ENCODE peak calls at places on chromosomes 16 and 17, in four cellular contexts. One of them, this sample, is unnamed. For H3K9me3, the result is how much of the 10 kb centered on the place peaks cover.

GRCh38 chr17:48892940-48893645 is 506 bp downstream of the ATP5MC1 start:
- DNase-seq in astrocyte: no peak
- DNase-seq in right cardiac atrium: no peak
- DNase-seq in CD8-positive, alpha-beta T cell: no peak
- DNase-seq in this sample: no peak

GRCh38 chr17:6505425-6506142 is 50.8 kb downstream of the PITPNM3 start:
- DNase-seq in CD8-positive, alpha-beta T cell: no peak
- DNase-seq in right cardiac atrium: no peak
- DNase-seq in astrocyte: peak
- DNase-seq in this sample: no peak

GRCh38 chr16:3235856-3236669 is 1.1 kb upstream of the ZNF200 start:
- DNase-seq in right cardiac atrium: peak
- DNase-seq in CD8-positive, alpha-beta T cell: peak
- DNase-seq in astrocyte: no peak
- DNase-seq in this sample: no peak

GRCh38 chr16:2785101-2785991 is 2.0 kb downstream of the PRSS33 start:
- DNase-seq in CD8-positive, alpha-beta T cell: peak
- DNase-seq in right cardiac atrium: peak
- DNase-seq in astrocyte: no peak
- DNase-seq in this sample: no peak

GRCh38 chr17:2796164-2797140 is at the start of gene RAP1GAP2:
- DNase-seq in astrocyte: no peak
- DNase-seq in right cardiac atrium: peak
- DNase-seq in CD8-positive, alpha-beta T cell: peak
- DNase-seq in this sample: no peak

GRCh38 chr16:57029161-57030160 is 40.1 kb downstream of the NLRC5 start:
- DNase-seq in CD8-positive, alpha-beta T cell: no peak
- DNase-seq in right cardiac atrium: no peak
- DNase-seq in astrocyte: peak
- DNase-seq in this sample: no peak

GRCh38 chr17:77572065-77572601 is 386.4 kb upstream of the TNRC6C start:
- DNase-seq in astrocyte: no peak
- DNase-seq in right cardiac atrium: no peak
- DNase-seq in CD8-positive, alpha-beta T cell: no peak
- DNase-seq in this sample: no peak

GRCh38 chr17:56902350-56902749 is 11.5 kb downstream of the TRIM25 start:
- DNase-seq in CD8-positive, alpha-beta T cell: no peak
- DNase-seq in astrocyte: peak
- DNase-seq in right cardiac atrium: no peak
- DNase-seq in this sample: no peak

GRCh38 chr17:82709676-82710498 is 6.6 kb upstream of the FN3KRP start:
- DNase-seq in right cardiac atrium: no peak
- DNase-seq in CD8-positive, alpha-beta T cell: no peak
- DNase-seq in astrocyte: no peak
- DNase-seq in this sample: no peak

GRCh38 chr17:82713015-82713723 is 3.3 kb upstream of the FN3KRP start:
- DNase-seq in right cardiac atrium: peak
- DNase-seq in astrocyte: no peak
- DNase-seq in CD8-positive, alpha-beta T cell: no peak
- DNase-seq in this sample: no peak

GRCh38 chr17:82709024-82709675 is 7.4 kb upstream of the FN3KRP start:
- DNase-seq in astrocyte: no peak
- DNase-seq in right cardiac atrium: no peak
- DNase-seq in CD8-positive, alpha-beta T cell: no peak
- DNase-seq in this sample: no peak

GRCh38 chr17:82705756-82706155 is 7.3 kb upstream of the RAB40B start:
- DNase-seq in astrocyte: no peak
- DNase-seq in right cardiac atrium: peak
- DNase-seq in CD8-positive, alpha-beta T cell: no peak
- DNase-seq in this sample: no peak

DNA sequence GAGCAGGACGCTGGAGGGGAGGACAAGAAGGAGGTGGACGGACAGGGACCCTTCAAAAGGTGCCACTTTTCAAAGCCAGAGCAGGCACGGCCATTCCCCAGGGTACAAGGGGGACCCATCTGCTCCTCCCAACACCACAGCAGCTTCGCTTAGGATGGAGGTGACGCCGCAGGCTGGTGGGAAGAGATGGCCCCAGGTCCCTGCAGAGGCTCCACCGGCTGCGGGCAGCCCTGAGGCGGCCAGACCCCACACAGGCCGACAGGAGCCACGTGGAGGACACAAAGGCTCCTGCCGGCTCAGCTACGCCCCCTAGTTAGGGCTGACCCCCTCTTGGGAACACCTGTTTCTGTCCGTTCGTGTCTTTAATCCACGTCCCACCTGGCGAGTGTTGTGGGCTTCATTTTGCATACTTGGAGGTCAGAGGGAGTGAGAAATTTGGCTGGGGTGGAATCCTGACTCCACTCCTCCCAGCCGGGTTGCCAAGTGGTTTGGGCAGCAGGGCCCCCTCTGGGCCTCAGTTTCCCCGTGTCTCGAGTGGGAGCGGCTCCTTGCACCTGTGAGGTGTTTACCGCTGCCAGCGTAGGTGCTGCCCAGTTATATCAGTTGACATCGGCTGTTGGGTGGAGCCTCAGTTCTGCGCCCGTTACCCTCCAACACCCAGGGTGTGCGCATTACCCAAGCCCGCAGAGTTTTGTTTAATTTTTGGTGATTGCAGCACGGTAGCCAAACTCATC is 5.8 kb upstream of the FN3KRP start:
- DNase-seq in right cardiac atrium: no peak
- DNase-seq in CD8-positive, alpha-beta T cell: no peak
- DNase-seq in astrocyte: no peak
- DNase-seq in this sample: no peak
- H3K27ac ChIP-seq in right cardiac atrium: no peak
- H3K27ac ChIP-seq in CD8-positive, alpha-beta T cell: no peak
- H3K27ac ChIP-seq in astrocyte: no peak
- H3K27ac ChIP-seq in this sample: no peak

DNA sequence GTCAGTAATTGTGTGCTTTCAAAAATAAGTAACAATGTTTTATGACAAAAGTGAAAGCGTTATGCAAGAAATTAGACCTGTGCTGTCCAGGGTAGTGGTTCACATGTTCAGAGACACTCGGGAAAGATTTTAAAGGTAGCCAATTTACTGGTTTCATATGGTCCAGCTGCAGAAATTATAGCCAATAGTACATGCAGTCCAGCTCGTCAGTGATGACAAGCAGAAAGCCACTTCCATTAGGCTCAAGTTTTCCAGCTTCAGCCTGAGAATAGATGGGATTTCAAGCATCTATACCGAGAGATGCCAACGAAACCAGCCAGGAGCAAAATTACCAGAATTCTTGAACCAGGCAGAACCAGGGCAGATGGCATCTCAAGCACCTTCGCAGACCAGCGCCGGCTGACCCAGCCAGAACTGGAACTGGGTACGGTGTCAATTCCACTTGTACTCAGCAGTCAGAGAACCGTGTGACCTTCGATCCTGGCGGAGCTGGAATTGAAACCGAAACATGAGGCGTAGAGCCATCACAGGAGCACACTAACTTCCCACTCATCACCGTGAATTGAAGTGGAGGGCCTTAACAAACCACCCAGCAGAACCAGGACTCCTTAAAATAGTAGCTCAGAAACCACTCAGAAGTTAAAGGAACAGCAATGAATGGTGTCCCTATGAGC is 207.9 kb upstream of the HSBP1 start:
- DNase-seq in CD8-positive, alpha-beta T cell: no peak
- DNase-seq in right cardiac atrium: no peak
- DNase-seq in astrocyte: no peak
- DNase-seq in this sample: no peak
- H3K9me3 ChIP-seq in CD8-positive, alpha-beta T cell: under half
- H3K9me3 ChIP-seq in right cardiac atrium: under half
- H3K9me3 ChIP-seq in astrocyte: under half
- H3K9me3 ChIP-seq in this sample: under half

GRCh38 chr17:16294560-16294959 is 58.7 kb downstream of the CENPV start:
- DNase-seq in right cardiac atrium: no peak
- DNase-seq in CD8-positive, alpha-beta T cell: no peak
- DNase-seq in astrocyte: no peak
- DNase-seq in this sample: no peak

GRCh38 chr17:16300554-16300953 is 52.7 kb downstream of the CENPV start:
- DNase-seq in astrocyte: no peak
- DNase-seq in CD8-positive, alpha-beta T cell: no peak
- DNase-seq in right cardiac atrium: no peak
- DNase-seq in this sample: no peak

GRCh38 chr17:16298140-16298662 is 55.1 kb downstream of the CENPV start:
- DNase-seq in astrocyte: no peak
- DNase-seq in CD8-positive, alpha-beta T cell: no peak
- DNase-seq in right cardiac atrium: no peak
- DNase-seq in this sample: no peak

GRCh38 chr17:16293918-16294317 is 59.4 kb downstream of the CENPV start:
- DNase-seq in astrocyte: no peak
- DNase-seq in CD8-positive, alpha-beta T cell: no peak
- DNase-seq in right cardiac atrium: no peak
- DNase-seq in this sample: no peak

GRCh38 chr17:16297367-16298139 is 55.7 kb downstream of the CENPV start:
- DNase-seq in astrocyte: no peak
- DNase-seq in CD8-positive, alpha-beta T cell: no peak
- DNase-seq in right cardiac atrium: no peak
- DNase-seq in this sample: no peak
- H3K27ac ChIP-seq in astrocyte: no peak
- H3K27ac ChIP-seq in CD8-positive, alpha-beta T cell: no peak
- H3K27ac ChIP-seq in right cardiac atrium: no peak
- H3K27ac ChIP-seq in this sample: no peak

GRCh38 chr16:50416388-50416787 is 47.6 kb upstream of the BRD7 start:
- DNase-seq in astrocyte: no peak
- DNase-seq in CD8-positive, alpha-beta T cell: no peak
- DNase-seq in right cardiac atrium: no peak
- DNase-seq in this sample: no peak
- H3K9me3 ChIP-seq in astrocyte: under half
- H3K9me3 ChIP-seq in CD8-positive, alpha-beta T cell: under half
- H3K9me3 ChIP-seq in right cardiac atrium: under half
- H3K9me3 ChIP-seq in this sample: under half

DNA sequence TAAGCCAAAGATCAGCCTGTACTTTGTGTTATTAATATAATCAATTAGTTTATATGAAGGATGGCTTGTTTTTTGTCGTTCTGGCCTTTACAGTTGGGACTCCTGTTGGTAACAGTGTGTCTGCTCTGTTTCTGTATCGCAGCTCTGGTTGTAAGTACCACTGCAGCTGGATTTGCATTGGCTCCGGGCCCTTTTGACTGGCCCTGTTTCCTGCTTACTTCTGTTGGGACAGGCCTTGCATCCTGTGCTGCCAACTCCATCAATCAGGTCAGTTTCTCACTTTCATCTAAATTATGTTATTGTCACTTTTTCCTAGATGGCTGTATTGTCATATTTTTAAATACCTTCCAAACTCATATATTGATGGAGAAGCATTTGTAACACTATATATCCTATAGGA is 32.7 kb downstream of the COX10 start:
- DNase-seq in right cardiac atrium: no peak
- DNase-seq in astrocyte: no peak
- DNase-seq in CD8-positive, alpha-beta T cell: no peak
- DNase-seq in this sample: no peak
- H3K27ac ChIP-seq in right cardiac atrium: no peak
- H3K27ac ChIP-seq in astrocyte: no peak
- H3K27ac ChIP-seq in CD8-positive, alpha-beta T cell: no peak
- H3K27ac ChIP-seq in this sample: no peak

GRCh38 chr17:22268214-22268911 is 576.0 kb downstream of the KCNJ18 start:
- DNase-seq in right cardiac atrium: no peak
- DNase-seq in astrocyte: no peak
- DNase-seq in CD8-positive, alpha-beta T cell: no peak
- DNase-seq in this sample: no peak

GRCh38 chr17:22273308-22273707 is 581.0 kb downstream of the KCNJ18 start:
- DNase-seq in astrocyte: no peak
- DNase-seq in right cardiac atrium: no peak
- DNase-seq in CD8-positive, alpha-beta T cell: no peak
- DNase-seq in this sample: no peak

GRCh38 chr17:22268912-22269220 is 576.5 kb downstream of the KCNJ18 start:
- DNase-seq in CD8-positive, alpha-beta T cell: no peak
- DNase-seq in right cardiac atrium: no peak
- DNase-seq in astrocyte: no peak
- DNase-seq in this sample: no peak

GRCh38 chr17:22270381-22270780 is 578.1 kb downstream of the KCNJ18 start:
- DNase-seq in right cardiac atrium: no peak
- DNase-seq in astrocyte: no peak
- DNase-seq in CD8-positive, alpha-beta T cell: no peak
- DNase-seq in this sample: no peak

DNA sequence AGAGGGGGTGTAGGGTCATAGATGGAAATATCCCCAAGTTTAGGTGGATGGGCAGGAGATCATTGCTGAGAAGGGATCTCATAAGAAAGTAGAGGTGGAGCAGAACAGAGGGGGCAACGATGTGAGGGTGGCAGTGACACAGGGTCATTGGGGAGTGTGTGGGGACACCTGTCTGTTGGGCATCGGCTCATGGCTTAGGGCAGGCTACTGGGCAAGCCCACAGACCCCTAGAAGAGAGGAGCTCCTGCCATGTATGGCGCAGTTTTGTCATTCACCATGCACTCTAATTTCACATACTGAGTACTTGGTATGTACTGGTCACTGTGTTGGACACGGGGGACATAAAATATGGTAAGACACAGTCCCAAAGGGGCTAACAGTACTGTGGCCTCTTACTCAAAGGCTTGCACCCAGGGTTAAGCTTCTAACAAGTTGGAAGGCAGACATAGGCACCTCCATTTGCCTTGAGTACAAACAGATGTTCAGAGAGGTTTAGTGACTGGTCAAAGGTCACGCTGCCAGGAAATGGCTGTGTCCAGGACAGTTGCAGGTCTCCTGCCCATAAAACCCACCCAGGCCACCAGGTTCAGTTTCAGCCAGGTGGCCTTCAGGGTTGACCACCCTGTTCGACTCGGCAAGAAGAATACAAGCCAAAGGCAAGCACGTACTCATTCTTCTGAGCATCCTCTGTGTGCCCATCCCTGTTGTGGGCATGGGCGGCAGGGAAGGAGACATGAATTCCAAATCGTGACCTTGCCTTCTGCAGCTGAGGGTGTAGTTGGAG is 580.2 kb downstream of the KCNJ18 start:
- DNase-seq in right cardiac atrium: no peak
- DNase-seq in CD8-positive, alpha-beta T cell: no peak
- DNase-seq in astrocyte: no peak
- DNase-seq in this sample: no peak
- H3K9me3 ChIP-seq in right cardiac atrium: under half
- H3K9me3 ChIP-seq in CD8-positive, alpha-beta T cell: under half
- H3K9me3 ChIP-seq in astrocyte: under half
- H3K9me3 ChIP-seq in this sample: half or more

DNA sequence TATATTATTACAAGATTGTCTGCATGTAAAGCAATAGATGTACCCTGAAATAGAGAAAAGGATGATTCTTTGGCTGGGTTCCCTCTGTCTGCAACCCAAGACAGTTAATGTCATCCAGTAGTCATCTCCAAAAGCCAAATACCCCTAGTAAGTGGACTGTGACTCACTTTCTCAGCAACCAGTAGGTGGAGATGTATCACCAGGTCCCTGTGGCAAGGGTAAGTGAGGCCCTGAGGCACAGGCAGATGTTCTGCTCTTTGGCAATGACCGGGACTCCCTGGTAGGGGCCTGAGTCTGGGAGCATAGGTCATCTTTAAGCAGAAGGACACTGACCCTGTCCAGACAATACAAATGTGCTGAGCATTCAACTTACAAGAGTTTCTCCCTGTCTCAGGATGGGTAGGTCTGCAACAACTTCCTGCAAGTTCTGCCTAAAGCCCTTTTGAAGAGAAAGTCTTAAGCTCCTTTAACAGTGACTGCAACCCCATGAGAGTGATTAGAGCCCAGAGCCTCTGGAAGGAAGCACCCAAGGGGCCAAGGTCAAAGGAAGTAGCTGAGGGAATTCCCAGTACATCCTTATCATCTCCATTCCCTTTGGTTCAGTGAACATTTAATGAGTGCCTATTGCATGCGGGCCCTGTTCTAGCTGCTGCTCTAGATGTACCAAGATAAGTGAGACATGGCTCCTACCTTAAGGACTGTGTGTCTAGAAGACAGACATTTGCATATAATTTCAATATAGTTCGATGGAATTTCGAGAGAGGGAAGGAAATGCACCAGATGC is 31.9 kb downstream of the PMP22 start:
- DNase-seq in CD8-positive, alpha-beta T cell: no peak
- DNase-seq in astrocyte: peak
- DNase-seq in right cardiac atrium: peak
- DNase-seq in this sample: no peak
- H3K27ac ChIP-seq in CD8-positive, alpha-beta T cell: no peak
- H3K27ac ChIP-seq in astrocyte: no peak
- H3K27ac ChIP-seq in right cardiac atrium: no peak
- H3K27ac ChIP-seq in this sample: no peak

This sample was measured in AG04450.